ENCODE peak calls at places on chromosomes 1 and 21, in seven cellular contexts. One of them, this sample, is unnamed.

GRCh38 chr1:150628766-150629114 is 672 bp downstream of the ENSA start:
- DNase-seq in GM12878: no peak
- DNase-seq in A549: no peak
- DNase-seq in HepG2: no peak
- DNase-seq in K562: no peak
- DNase-seq in endothelial cell of umbilical vein: no peak
- DNase-seq in H1: no peak
- DNase-seq in this sample: no peak

GRCh38 chr1:41927118-41927517 is 8.4 kb upstream of the HIVEP3 start:
- DNase-seq in GM12878: no peak
- DNase-seq in A549: no peak
- DNase-seq in HepG2: no peak
- DNase-seq in K562: no peak
- DNase-seq in endothelial cell of umbilical vein: no peak
- DNase-seq in H1: no peak
- DNase-seq in this sample: no peak

GRCh38 chr21:45414396-45415187 is 9.6 kb downstream of the COL18A1 start:
- DNase-seq in GM12878: no peak
- DNase-seq in A549: no peak
- DNase-seq in HepG2: no peak
- DNase-seq in K562: no peak
- DNase-seq in endothelial cell of umbilical vein: no peak
- DNase-seq in H1: no peak
- DNase-seq in this sample: no peak

GRCh38 chr1:19390901-19391595 is 78.9 kb downstream of the SLC66A1 start:
- DNase-seq in GM12878: peak; percentile 70
- DNase-seq in A549: peak; percentile 18
- DNase-seq in HepG2: no peak
- DNase-seq in K562: peak; percentile 62
- DNase-seq in endothelial cell of umbilical vein: peak; percentile 82
- DNase-seq in H1: no peak
- DNase-seq in this sample: peak; percentile 45

GRCh38 chr1:12502300-12503109 is 115.5 kb downstream of the DHRS3 start:
- DNase-seq in GM12878: no peak
- DNase-seq in A549: no peak
- DNase-seq in HepG2: no peak
- DNase-seq in K562: no peak
- DNase-seq in endothelial cell of umbilical vein: no peak
- DNase-seq in H1: no peak
- DNase-seq in this sample: no peak

GRCh38 chr1:18211764-18212163 is 104.2 kb downstream of the IGSF21 start:
- DNase-seq in GM12878: no peak
- DNase-seq in A549: no peak
- DNase-seq in HepG2: no peak
- DNase-seq in K562: no peak
- DNase-seq in endothelial cell of umbilical vein: no peak
- DNase-seq in H1: no peak
- DNase-seq in this sample: no peak

GRCh38 chr1:8487249-8487648 is 169.3 kb downstream of the SLC45A1 start:
- DNase-seq in GM12878: no peak
- DNase-seq in A549: no peak
- DNase-seq in HepG2: no peak
- DNase-seq in K562: no peak
- DNase-seq in endothelial cell of umbilical vein: no peak
- DNase-seq in H1: no peak
- DNase-seq in this sample: no peak

GRCh38 chr1:155181371-155182051 is 7.9 kb downstream of the TRIM46 start:
- DNase-seq in GM12878: no peak
- DNase-seq in A549: no peak
- DNase-seq in HepG2: no peak
- DNase-seq in K562: no peak
- DNase-seq in endothelial cell of umbilical vein: no peak
- DNase-seq in H1: no peak
- DNase-seq in this sample: no peak

GRCh38 chr1:67110352-67110751 is 24.4 kb downstream of the C1orf141 start:
- DNase-seq in GM12878: no peak
- DNase-seq in A549: no peak
- DNase-seq in HepG2: no peak
- DNase-seq in K562: no peak
- DNase-seq in endothelial cell of umbilical vein: no peak
- DNase-seq in H1: no peak
- DNase-seq in this sample: peak; percentile 2

GRCh38 chr1:182163821-182164223 is 102.3 kb upstream of the ZNF648 start:
- DNase-seq in GM12878: no peak
- DNase-seq in A549: no peak
- DNase-seq in HepG2: no peak
- DNase-seq in K562: no peak
- DNase-seq in endothelial cell of umbilical vein: no peak
- DNase-seq in H1: no peak
- DNase-seq in this sample: no peak

GRCh38 chr21:36471254-36471723 is 8.6 kb downstream of the CLDN14 start:
- DNase-seq in GM12878: peak; percentile 50
- DNase-seq in A549: peak; percentile 58
- DNase-seq in HepG2: peak; percentile 40
- DNase-seq in K562: no peak
- DNase-seq in endothelial cell of umbilical vein: no peak
- DNase-seq in H1: no peak
- DNase-seq in this sample: no peak

GRCh38 chr1:33378976-33379375 is 51.9 kb downstream of the PHC2 start:
- DNase-seq in GM12878: peak; percentile 25
- DNase-seq in A549: no peak
- DNase-seq in HepG2: no peak
- DNase-seq in K562: no peak
- DNase-seq in endothelial cell of umbilical vein: no peak
- DNase-seq in H1: no peak
- DNase-seq in this sample: no peak

GRCh38 chr1:33382651-33383415 is 48.1 kb downstream of the PHC2 start:
- DNase-seq in GM12878: no peak
- DNase-seq in A549: no peak
- DNase-seq in HepG2: no peak
- DNase-seq in K562: no peak
- DNase-seq in endothelial cell of umbilical vein: no peak
- DNase-seq in H1: no peak
- DNase-seq in this sample: no peak

GRCh38 chr1:33381979-33382378 is 48.9 kb downstream of the PHC2 start:
- DNase-seq in GM12878: no peak
- DNase-seq in A549: no peak
- DNase-seq in HepG2: no peak
- DNase-seq in K562: no peak
- DNase-seq in endothelial cell of umbilical vein: no peak
- DNase-seq in H1: no peak
- DNase-seq in this sample: no peak

GRCh38 chr1:33379631-33380354 is 51.1 kb downstream of the PHC2 start:
- DNase-seq in GM12878: no peak
- DNase-seq in A549: no peak
- DNase-seq in HepG2: no peak
- DNase-seq in K562: no peak
- DNase-seq in endothelial cell of umbilical vein: no peak
- DNase-seq in H1: no peak
- DNase-seq in this sample: peak; percentile 40

DNA sequence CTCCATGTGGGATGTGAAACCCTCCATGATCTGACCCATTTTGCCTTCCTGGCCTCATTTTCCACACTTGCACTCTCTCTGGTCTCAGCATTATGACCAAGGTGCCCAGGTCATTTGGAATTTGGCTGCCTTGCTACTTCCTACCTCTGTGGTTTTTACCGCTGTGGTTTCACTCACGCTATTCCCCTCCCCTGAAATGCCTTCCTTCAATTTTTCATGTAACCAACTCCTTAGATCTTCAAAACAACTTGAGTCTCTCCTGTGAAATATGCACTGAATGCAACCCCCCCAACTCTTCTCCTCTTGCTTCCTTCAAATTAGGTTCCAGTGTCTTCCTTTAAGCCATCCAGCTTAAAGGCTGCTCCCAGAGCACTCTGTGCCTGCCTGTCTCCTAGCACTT is 50.1 kb downstream of the PHC2 start:
- DNase-seq in GM12878: no peak
- DNase-seq in A549: no peak
- DNase-seq in HepG2: no peak
- DNase-seq in K562: no peak
- DNase-seq in endothelial cell of umbilical vein: no peak
- DNase-seq in H1: no peak
- DNase-seq in this sample: no peak
- TF ChIP-seq MAX in GM12878: no peak
- TF ChIP-seq MAX in A549: no peak
- TF ChIP-seq MAX in HepG2: no peak
- TF ChIP-seq MAX in K562: no peak
- TF ChIP-seq MAX in endothelial cell of umbilical vein: no peak
- TF ChIP-seq MAX in H1: no peak
- TF ChIP-seq MAX in this sample: no peak

DNA sequence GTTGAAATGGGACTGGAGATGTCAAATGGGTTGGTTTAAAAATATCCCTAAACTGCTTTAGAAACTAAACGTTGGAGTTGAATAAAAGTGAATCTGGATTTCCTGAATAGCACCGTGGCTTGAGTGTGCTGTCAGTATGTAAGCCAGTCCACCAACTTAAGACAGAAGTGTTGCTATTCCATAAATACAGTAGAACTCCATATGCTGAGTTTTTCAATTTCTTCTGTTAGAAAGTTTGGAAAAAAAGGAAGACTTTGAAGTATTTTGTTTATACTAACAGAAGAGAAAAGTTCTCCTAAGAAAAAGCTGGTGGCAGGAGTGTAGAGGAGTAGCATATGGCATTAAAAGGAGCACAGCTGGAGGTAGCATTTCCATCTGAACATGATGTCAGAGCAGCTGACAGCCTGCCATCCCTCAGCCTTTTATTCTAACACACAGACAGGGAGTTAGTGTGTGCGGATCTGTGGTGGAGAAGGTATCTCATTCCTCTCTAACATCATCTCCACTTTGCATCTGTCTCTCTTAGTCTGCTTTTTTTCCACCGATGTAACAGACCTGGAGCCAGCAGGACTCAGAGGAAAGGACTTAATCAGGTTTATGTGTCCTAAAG is at the start of gene ZBTB18:
- DNase-seq in GM12878: no peak
- DNase-seq in A549: no peak
- DNase-seq in HepG2: no peak
- DNase-seq in K562: no peak
- DNase-seq in endothelial cell of umbilical vein: peak; percentile 72
- DNase-seq in H1: no peak
- DNase-seq in this sample: peak; percentile 18
- TF ChIP-seq POLR2A in GM12878: no peak
- TF ChIP-seq POLR2A in A549: no peak
- TF ChIP-seq POLR2A in HepG2: no peak
- TF ChIP-seq POLR2A in K562: no peak
- TF ChIP-seq POLR2A in endothelial cell of umbilical vein: no peak
- TF ChIP-seq POLR2A in H1: no peak
- TF ChIP-seq POLR2A in this sample: no peak

GRCh38 chr21:34761758-34762330 is 93.0 kb downstream of the CLIC6 start:
- DNase-seq in GM12878: no peak
- DNase-seq in A549: no peak
- DNase-seq in HepG2: no peak
- DNase-seq in K562: no peak
- DNase-seq in endothelial cell of umbilical vein: no peak
- DNase-seq in H1: no peak
- DNase-seq in this sample: no peak

GRCh38 chr21:34765619-34766018 is 96.8 kb downstream of the CLIC6 start:
- DNase-seq in GM12878: no peak
- DNase-seq in A549: no peak
- DNase-seq in HepG2: no peak
- DNase-seq in K562: no peak
- DNase-seq in endothelial cell of umbilical vein: no peak
- DNase-seq in H1: no peak
- DNase-seq in this sample: no peak

GRCh38 chr21:34764715-34765284 is 96.0 kb downstream of the CLIC6 start:
- DNase-seq in GM12878: no peak
- DNase-seq in A549: no peak
- DNase-seq in HepG2: no peak
- DNase-seq in K562: no peak
- DNase-seq in endothelial cell of umbilical vein: no peak
- DNase-seq in H1: no peak
- DNase-seq in this sample: no peak

GRCh38 chr21:34766862-34767261 is 98.1 kb downstream of the CLIC6 start:
- DNase-seq in GM12878: no peak
- DNase-seq in A549: no peak
- DNase-seq in HepG2: no peak
- DNase-seq in K562: no peak
- DNase-seq in endothelial cell of umbilical vein: no peak
- DNase-seq in H1: no peak
- DNase-seq in this sample: no peak

GRCh38 chr21:34762761-34763160 is 94.0 kb downstream of the CLIC6 start:
- DNase-seq in GM12878: no peak
- DNase-seq in A549: no peak
- DNase-seq in HepG2: no peak
- DNase-seq in K562: no peak
- DNase-seq in endothelial cell of umbilical vein: no peak
- DNase-seq in H1: no peak
- DNase-seq in this sample: no peak
- TF ChIP-seq MAX in GM12878: no peak
- TF ChIP-seq MAX in A549: no peak
- TF ChIP-seq MAX in HepG2: no peak
- TF ChIP-seq MAX in K562: no peak
- TF ChIP-seq MAX in endothelial cell of umbilical vein: no peak
- TF ChIP-seq MAX in H1: no peak
- TF ChIP-seq MAX in this sample: no peak

GRCh38 chr1:50873458-50874187 is 86.4 kb downstream of the FAF1 start:
- DNase-seq in GM12878: peak; percentile 76
- DNase-seq in A549: peak; percentile 9
- DNase-seq in HepG2: peak; percentile 23
- DNase-seq in K562: peak; percentile 61
- DNase-seq in endothelial cell of umbilical vein: peak; percentile 74
- DNase-seq in H1: peak; percentile 84
- DNase-seq in this sample: peak; percentile 91
- TF ChIP-seq POLR2A in GM12878: no peak
- TF ChIP-seq POLR2A in A549: no peak
- TF ChIP-seq POLR2A in HepG2: no peak
- TF ChIP-seq POLR2A in K562: no peak
- TF ChIP-seq POLR2A in endothelial cell of umbilical vein: no peak
- TF ChIP-seq POLR2A in H1: no peak
- TF ChIP-seq POLR2A in this sample: no peak

DNA sequence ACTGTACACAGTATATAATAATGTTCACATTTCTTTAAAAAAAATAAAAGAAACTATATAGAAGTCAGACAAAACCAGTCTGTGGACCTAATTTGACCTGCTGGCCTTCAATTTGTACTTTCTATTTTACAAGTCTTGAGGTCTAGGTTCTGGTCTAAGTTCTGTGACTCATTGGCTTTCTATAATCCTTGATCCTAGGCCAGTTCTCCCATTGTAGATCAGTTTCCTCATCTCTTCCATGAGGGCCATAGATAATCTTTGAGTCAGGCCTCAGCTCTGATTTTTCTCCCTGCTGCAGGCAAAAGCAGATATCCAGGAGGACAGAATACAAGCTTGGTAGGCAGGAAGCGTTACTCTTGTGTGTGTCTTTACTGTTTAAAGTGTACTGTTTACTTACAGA is 603.7 kb upstream of the CAMK1G start:
- DNase-seq in GM12878: no peak
- DNase-seq in A549: no peak
- DNase-seq in HepG2: no peak
- DNase-seq in K562: no peak
- DNase-seq in endothelial cell of umbilical vein: no peak
- DNase-seq in H1: no peak
- DNase-seq in this sample: no peak
- TF ChIP-seq MAX in GM12878: no peak
- TF ChIP-seq MAX in A549: no peak
- TF ChIP-seq MAX in HepG2: no peak
- TF ChIP-seq MAX in K562: no peak
- TF ChIP-seq MAX in endothelial cell of umbilical vein: no peak
- TF ChIP-seq MAX in H1: no peak
- TF ChIP-seq MAX in this sample: no peak

GRCh38 chr1:10765734-10766478 is 30.5 kb downstream of the CASZ1 start:
- DNase-seq in GM12878: no peak
- DNase-seq in A549: no peak
- DNase-seq in HepG2: no peak
- DNase-seq in K562: no peak
- DNase-seq in endothelial cell of umbilical vein: no peak
- DNase-seq in H1: no peak
- DNase-seq in this sample: no peak
- TF ChIP-seq POLR2A in GM12878: no peak
- TF ChIP-seq POLR2A in A549: no peak
- TF ChIP-seq POLR2A in HepG2: no peak
- TF ChIP-seq POLR2A in K562: no peak
- TF ChIP-seq POLR2A in endothelial cell of umbilical vein: no peak
- TF ChIP-seq POLR2A in H1: no peak
- TF ChIP-seq POLR2A in this sample: no peak

This sample was measured in NB4.